ENCODE peak calls at places on chromosomes 12 and 14, in four cellular contexts. H, V, D and P are unnamed samples.

GRCh38 chr12:64473176-64473575 is 21.3 kb downstream of the TBK1 start:
- DNase-seq in H (no peak), V (no peak), D (no peak), P (no peak)

GRCh38 chr12:71160585-71160984 is 2.8 kb upstream of the TSPAN8 start:
- DNase-seq in H (no peak), V (no peak), D (no peak), P (no peak)

GRCh38 chr12:51951843-51952722 is 584 bp downstream of the ACVR1B start:
- DNase-seq in H (no peak), V (no peak), D (no peak), P (peak)

GRCh38 chr14:62126885-62127478 is 364.8 kb downstream of the SNAPC1 start:
- DNase-seq in H (no peak), V (peak), D (peak), P (peak)

GRCh38 chr12:111806304-111806703 is 35.7 kb upstream of the MAPKAPK5 start:
- DNase-seq in H (no peak), V (no peak), D (peak), P (no peak)

GRCh38 chr14:55271572-55272414 is 572 bp downstream of the FBXO34 start:
- DNase-seq in H (peak), V (peak), D (peak), P (peak)

GRCh38 chr12:53676715-53677611 is 1.1 kb upstream of the ATP5MC2 start:
- DNase-seq in H (peak), V (no peak), D (peak), P (peak)

GRCh38 chr12:128807161-128807724 is 16.5 kb downstream of the SLC15A4 start:
- DNase-seq in H (no peak), V (no peak), D (no peak), P (peak)

GRCh38 chr14:53032161-53032803 is 81.4 kb upstream of the FERMT2 start:
- DNase-seq in H (no peak), V (no peak), D (no peak), P (peak)

GRCh38 chr12:11839093-11839641 is 189.7 kb downstream of the ETV6 start:
- DNase-seq in H (no peak), V (no peak), D (peak), P (peak)

GRCh38 chr12:41932470-41932991 is 212.1 kb downstream of the GXYLT1 start:
- DNase-seq in H (peak), V (no peak), D (peak), P (peak)

GRCh38 chr12:93614917-93615596 is 42.6 kb downstream of the SOCS2 start:
- DNase-seq in H (no peak), V (no peak), D (no peak), P (no peak)

GRCh38 chr12:54970741-54971140 is 13.8 kb downstream of the TESPA1 start:
- DNase-seq in H (no peak), V (no peak), D (no peak), P (no peak)

GRCh38 chr14:95185452-95186392 is 28.4 kb upstream of the DICER1 start:
- DNase-seq in H (no peak), V (no peak), D (no peak), P (no peak)